ENCODE peak calls at places on chromosomes 16 and 17, in ten cellular contexts. M is A549, B is right lobe of liver, G is suprapubic skin, J is heart left ventricle, L is ovary, K is IMR-90, Z is prostate gland, C is breast epithelium, H is tibial nerve. T is an unnamed sample.

GRCh38 chr17:78884876-78885667 is 17.9 kb downstream of the CEP295NL start:
- DNase-seq in L (no peak), Z (no peak), B (no peak), G (no peak), K (no peak), C (no peak), J (no peak), M (no peak), H (no peak), T (no peak)

GRCh38 chr17:79799174-79799537 is 2.3 kb upstream of the CBX8 start:
- DNase-seq in G (no peak), C (no peak), K (no peak), M (no peak), L (no peak), J (no peak), Z (no peak), H (no peak), B (no peak), T (no peak)

GRCh38 chr16:8026450-8026849 is 563.9 kb downstream of the TMEM114 start:
- DNase-seq in B (no peak), K (no peak), Z (no peak), H (no peak), J (no peak), C (no peak), G (no peak), M (no peak), L (no peak), T (no peak)

GRCh38 chr16:56258508-56259424 is 67.5 kb downstream of the GNAO1 start:
- DNase-seq in G (no peak), M (no peak), C (no peak), B (no peak), Z (no peak), L (no peak), K (no peak), H (no peak), J (no peak), T (no peak)

GRCh38 chr16:4936991-4937781 is at the start of gene PPL:
- DNase-seq in K (no peak), M (peak; percentile 73), B (peak; percentile 97), Z (peak; percentile 91), H (peak; percentile 37), L (peak; percentile 75), C (peak; percentile 92), G (peak; percentile 88), J (peak; percentile 69), T (peak; percentile 98)

GRCh38 chr17:68868708-68869107 is 86.5 kb downstream of the ABCA8 start:
- DNase-seq in J (no peak), B (no peak), H (no peak), L (no peak), G (no peak), M (no peak), K (peak; percentile 31), Z (no peak), C (no peak), T (peak; percentile 28)

GRCh38 chr17:78179372-78179771 is 7.5 kb downstream of the TK1 start:
- DNase-seq in L (peak; percentile 47), H (peak; percentile 27), G (no peak), J (no peak), B (no peak), K (peak; percentile 74), M (no peak), Z (no peak), C (peak; percentile 73), T (no peak)

GRCh38 chr16:3276679-3277078 is 6.6 kb upstream of the ZNF263 start:
- DNase-seq in H (no peak), M (no peak), B (no peak), G (no peak), Z (no peak), C (no peak), L (no peak), K (no peak), J (no peak), T (no peak)

GRCh38 chr17:63071797-63072196 is 105.8 kb downstream of the TANC2 start:
- DNase-seq in K (no peak), G (no peak), H (no peak), B (no peak), J (no peak), L (no peak), M (no peak), C (no peak), Z (no peak), T (no peak)

GRCh38 chr17:78131172-78132085 is 858 bp downstream of the TMC8 start:
- DNase-seq in M (no peak), L (no peak), K (no peak), H (no peak), J (peak; percentile 31), C (no peak), B (no peak), G (peak; percentile 83), Z (no peak), T (no peak)

GRCh38 chr17:43766413-43767052 is 7.9 kb upstream of the SOST start:
- DNase-seq in L (no peak), J (peak; percentile 55), C (no peak), G (peak; percentile 89), H (peak; percentile 68), M (peak; percentile 76), K (peak; percentile 51), Z (peak; percentile 44), B (no peak), T (peak; percentile 55)

GRCh38 chr17:7064248-7064647 is 15.8 kb downstream of the CLEC10A start:
- DNase-seq in Z (no peak), J (no peak), K (no peak), B (peak; percentile 11), L (no peak), H (no peak), C (no peak), G (no peak), M (no peak), T (no peak)

GRCh38 chr16:22161999-22162657 is at the start of gene SDR42E2:
- DNase-seq in H (no peak), B (no peak), K (no peak), L (no peak), M (no peak), Z (no peak), J (no peak), G (no peak), C (no peak), T (peak; percentile 57)

GRCh38 chr17:71905632-71906031 is 215.2 kb upstream of the SOX9 start:
- DNase-seq in G (no peak), H (no peak), M (no peak), Z (no peak), L (no peak), C (no peak), B (no peak), K (no peak), J (no peak), T (no peak)

GRCh38 chr16:80656731-80657150 is 115.9 kb downstream of the DYNLRB2 start:
- DNase-seq in J (no peak), H (no peak), G (no peak), C (no peak), L (no peak), K (no peak), M (no peak), B (no peak), Z (peak; percentile 13), T (no peak)
- TF ChIP-seq POLR2A in J (no peak), H (no peak), G (no peak), C (no peak), L (no peak), K (no peak), M (no peak), B (no peak), Z (no peak), T (no peak)

GRCh38 chr17:14204084-14204483 is 32.6 kb downstream of the CDRT15 start:
- DNase-seq in J (no peak), M (no peak), K (no peak), L (no peak), B (no peak), G (no peak), Z (no peak), C (no peak), H (no peak), T (no peak)
- H3K4me1 ChIP-seq in J (peaks cover 23% of the 10 kb centered on the region), M (no peaks in the 10 kb centered on the region), K (no peaks in the 10 kb centered on the region), L (peaks cover 2% of the 10 kb centered on the region), B (peaks cover 11% of the 10 kb centered on the region), G (peaks cover 34% of the 10 kb centered on the region), Z (no peaks in the 10 kb centered on the region), C (no peaks in the 10 kb centered on the region), H (no peaks in the 10 kb centered on the region), T (peaks cover 30% of the 10 kb centered on the region)

GRCh38 chr17:33493566-33493965 is 200.5 kb upstream of the ASIC2 start:
- DNase-seq in M (no peak), G (no peak), C (no peak), L (no peak), H (no peak), K (no peak), B (no peak), Z (no peak), J (no peak), T (no peak)
- TF ChIP-seq CTCF in M (no peak), G (no peak), C (no peak), L (no peak), H (no peak), K (no peak), B (no peak), Z (no peak), J (no peak), T (no peak)

DNA sequence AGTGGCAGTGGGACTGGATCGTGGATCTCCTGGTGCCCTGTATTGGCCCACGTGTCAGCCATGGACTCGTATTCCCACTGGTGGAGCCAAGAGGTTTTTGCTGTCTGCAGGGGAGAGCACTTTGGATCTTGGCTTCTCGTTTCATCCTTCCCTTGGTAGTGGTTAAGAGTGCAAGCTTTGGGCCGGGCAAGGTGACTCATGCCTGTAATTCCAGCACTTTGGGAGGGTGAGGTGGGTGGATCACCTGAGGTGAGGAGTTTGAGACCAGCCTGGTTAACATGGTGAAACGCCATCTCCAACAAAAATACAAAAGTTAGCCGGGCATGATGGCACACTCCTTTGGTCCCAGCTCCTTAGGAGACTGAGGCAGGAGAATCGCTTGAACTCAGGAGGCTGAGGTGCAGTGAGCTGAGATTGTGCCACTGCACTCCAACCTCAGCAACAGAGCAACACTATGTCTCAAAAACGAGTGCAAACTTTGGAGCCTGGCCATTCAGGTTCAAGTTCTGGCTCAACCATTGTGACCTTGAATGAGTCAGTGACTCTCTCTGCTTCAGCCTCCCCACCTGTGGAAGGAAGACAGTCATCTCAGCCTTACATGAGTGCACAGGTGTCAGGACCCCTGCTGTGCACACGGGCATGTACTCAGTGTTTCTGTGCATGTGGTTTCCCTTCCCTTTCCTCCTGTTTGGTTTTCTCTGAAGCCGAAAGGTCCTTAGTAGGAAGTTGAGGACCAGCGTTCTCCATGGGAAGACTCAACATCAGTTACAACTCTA is 57.4 kb downstream of the PLCG2 start:
- DNase-seq in H (no peak), B (no peak), C (no peak), Z (no peak), M (no peak), G (no peak), J (no peak), L (no peak), K (no peak), T (no peak)
- TF ChIP-seq POLR2A in H (no peak), B (no peak), C (no peak), Z (no peak), M (no peak), G (no peak), J (no peak), L (no peak), K (no peak), T (no peak)